ENCODE peak calls at places on chromosomes 11 and 22, in seven cellular contexts. P is CD8-positive, alpha-beta T cell; S is right lobe of liver; W is neural progenitor cell; G is mesendoderm; L is CD8-positive, alpha-beta memory T cell; Z is caudate nucleus. F is an unnamed sample.

GRCh38 chr11:75760710-75761493 is 7.7 kb upstream of the DGAT2 start:
- DNase-seq in L (no peak), W (no peak), P (no peak), G (no peak), Z (no peak), S (no peak), F (no peak)

GRCh38 chr11:59207988-59208432 is 4.7 kb downstream of the MPEG1 start:
- DNase-seq in Z (no peak), G (peak), P (peak), S (no peak), W (peak), L (peak), F (no peak)

GRCh38 chr11:36702330-36703054 is 104.5 kb upstream of the RAG2 start:
- DNase-seq in L (no peak), P (no peak), S (no peak), G (peak), W (peak), Z (peak), F (no peak)

GRCh38 chr11:30392221-30392784 is 69.4 kb downstream of the ARL14EP start:
- DNase-seq in W (no peak), G (no peak), Z (no peak), P (no peak), L (no peak), S (no peak), F (no peak)

GRCh38 chr22:20080776-20081654 is 974 bp downstream of the DGCR8 start:
- DNase-seq in L (no peak), W (peak), G (peak), P (no peak), Z (no peak), S (no peak), F (peak)

GRCh38 chr11:75596914-75597313 is 34.9 kb downstream of the SERPINH1 start:
- DNase-seq in S (no peak), W (no peak), P (no peak), G (no peak), Z (no peak), L (no peak), F (no peak)

GRCh38 chr11:12139144-12139881 is 28.9 kb downstream of the MICAL2 start:
- DNase-seq in W (no peak), Z (peak), P (no peak), S (no peak), G (no peak), L (no peak), F (no peak)

GRCh38 chr11:30196400-30197206 is 34.2 kb upstream of the FSHB start:
- DNase-seq in G (peak), W (peak), L (peak), P (peak), Z (no peak), S (peak), F (peak)

GRCh38 chr11:117583063-117583801 is 213.8 kb downstream of the DSCAML1 start:
- DNase-seq in W (peak), G (peak), L (no peak), Z (no peak), P (no peak), S (no peak), F (peak)

GRCh38 chr22:23142546-23143105 is 836 bp upstream of the RSPH14 start:
- DNase-seq in Z (no peak), W (no peak), P (no peak), L (no peak), S (no peak), G (no peak), F (no peak)

GRCh38 chr11:131884461-131885073 is 514.2 kb downstream of the NTM start:
- DNase-seq in P (no peak), W (no peak), G (no peak), L (no peak), S (no peak), Z (no peak), F (no peak)

DNA sequence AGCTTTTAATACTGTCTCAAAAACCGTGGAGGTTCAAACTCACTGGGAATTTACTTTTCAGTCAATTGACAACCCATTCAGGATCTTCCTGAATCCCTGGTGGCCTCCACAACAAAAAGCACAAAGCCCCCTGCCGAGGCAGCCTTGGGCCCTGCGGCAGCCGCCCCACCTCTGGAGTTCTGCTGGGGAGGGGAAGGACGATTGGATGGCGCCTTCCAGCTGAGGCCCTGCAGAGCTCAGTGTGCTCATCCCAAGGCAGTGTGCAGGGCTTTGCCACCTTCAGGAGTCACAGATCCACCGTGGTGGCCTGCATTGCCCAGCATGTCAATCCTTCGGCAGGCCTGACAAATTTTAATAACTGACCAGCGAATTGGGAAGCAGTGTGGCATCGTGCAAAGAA is 7.4 kb downstream of the ZFTA start:
- DNase-seq in W (peak), L (no peak), P (no peak), S (no peak), G (peak), Z (no peak), F (no peak)
- H3K27ac ChIP-seq in W (no peak), L (no peak), P (no peak), S (no peak), G (peak), Z (no peak), F (no peak)

GRCh38 chr22:28904211-28904808 is 20.9 kb downstream of the ZNRF3 start:
- DNase-seq in Z (no peak), L (no peak), G (peak), W (no peak), P (no peak), S (no peak), F (no peak)

GRCh38 chr22:28903719-28904118 is 20.3 kb downstream of the ZNRF3 start:
- DNase-seq in L (no peak), G (peak), P (no peak), Z (no peak), W (no peak), S (no peak), F (no peak)

GRCh38 chr22:28906312-28906711 is 22.9 kb downstream of the ZNRF3 start:
- DNase-seq in S (no peak), P (no peak), W (no peak), Z (no peak), L (no peak), G (no peak), F (no peak)

GRCh38 chr22:28907311-28908008 is 24.1 kb downstream of the ZNRF3 start:
- DNase-seq in G (no peak), P (no peak), Z (no peak), S (no peak), L (no peak), W (no peak), F (no peak)

GRCh38 chr22:28905433-28905832 is 22.1 kb downstream of the ZNRF3 start:
- DNase-seq in S (no peak), L (no peak), Z (no peak), W (no peak), P (no peak), G (no peak), F (no peak)
- H3K27ac ChIP-seq in S (no peak), L (no peak), Z (peak), W (no peak), P (no peak), G (no peak), F (no peak)

GRCh38 chr11:128507936-128508335 is 79.4 kb downstream of the ETS1 start:
- DNase-seq in S (no peak), L (no peak), W (no peak), Z (no peak), G (no peak), P (no peak), F (no peak)

GRCh38 chr11:128506999-128507591 is 80.3 kb downstream of the ETS1 start:
- DNase-seq in P (no peak), G (peak), W (no peak), Z (no peak), L (no peak), S (peak), F (peak)

GRCh38 chr11:128505449-128506058 is 81.8 kb downstream of the ETS1 start:
- DNase-seq in S (no peak), G (no peak), Z (no peak), P (no peak), W (no peak), L (no peak), F (no peak)

GRCh38 chr11:128504489-128504888 is 82.9 kb downstream of the ETS1 start:
- DNase-seq in G (no peak), S (no peak), Z (no peak), W (no peak), L (no peak), P (no peak), F (no peak)

GRCh38 chr11:128506384-128506783 is 81.0 kb downstream of the ETS1 start:
- DNase-seq in S (no peak), L (no peak), W (no peak), P (no peak), G (no peak), Z (no peak), F (no peak)
- H3K27ac ChIP-seq in S (peak), L (no peak), W (no peak), P (peak), G (no peak), Z (no peak), F (no peak)

DNA sequence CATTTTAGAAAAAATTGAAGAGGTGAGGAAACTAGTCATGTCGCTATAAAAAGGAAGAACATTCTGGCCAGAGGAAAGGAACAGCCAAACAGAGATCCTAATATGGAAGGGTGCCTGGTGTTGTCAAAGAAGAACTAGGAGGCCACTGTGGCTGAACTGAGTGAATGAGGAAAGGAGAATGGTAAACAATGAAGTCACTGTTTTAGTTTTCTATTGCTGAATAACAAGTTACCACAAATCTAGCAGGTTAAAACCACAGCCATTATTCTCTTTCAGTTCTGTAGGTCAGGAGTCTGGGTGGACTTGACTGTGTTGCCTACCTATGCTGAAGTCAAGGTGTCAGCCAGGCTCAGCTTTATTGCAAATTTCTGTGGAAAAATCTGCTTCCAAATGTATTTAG is 549.3 kb upstream of the CCDC90B start:
- DNase-seq in P (no peak), G (no peak), L (no peak), S (no peak), Z (no peak), W (no peak), F (no peak)
- H3K27ac ChIP-seq in P (no peak), G (no peak), L (no peak), S (no peak), Z (peak), W (no peak), F (no peak)

DNA sequence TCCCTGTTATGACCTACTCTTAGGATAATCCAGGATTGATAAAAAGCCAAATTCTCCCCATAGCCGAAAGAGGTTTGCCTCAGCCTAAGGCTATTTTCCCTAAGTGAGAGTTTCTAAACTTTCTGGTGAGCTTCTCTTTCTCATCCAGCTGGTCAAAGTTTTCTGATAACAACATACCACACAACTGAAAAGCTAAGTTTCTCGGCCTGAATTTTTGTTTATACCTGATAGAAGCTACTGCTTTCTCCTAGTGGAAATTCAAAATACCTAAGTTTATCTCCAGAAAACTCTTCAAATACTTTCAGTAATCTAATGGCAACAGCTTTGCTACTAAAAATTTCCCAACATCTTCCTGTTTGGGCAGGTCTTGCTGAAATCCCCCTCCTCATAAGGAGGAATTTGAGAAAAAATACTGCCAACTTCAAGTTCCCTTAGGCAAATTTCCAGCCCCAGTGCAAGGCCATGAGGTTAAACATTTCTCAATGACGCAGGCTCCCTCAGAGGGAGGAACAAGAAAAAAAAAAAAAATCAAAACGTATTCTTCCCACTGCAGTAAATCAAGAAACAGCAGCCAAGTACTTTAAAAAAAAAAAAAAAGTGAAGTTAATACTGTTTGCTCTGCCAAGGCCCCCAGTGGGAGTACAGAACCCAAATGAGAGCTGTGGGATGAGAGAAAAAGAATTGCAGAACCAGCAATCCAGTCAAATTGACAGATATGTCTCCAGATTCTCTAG is 127.0 kb downstream of the MRTFA start:
- DNase-seq in G (peak), S (peak), L (no peak), W (no peak), Z (no peak), P (no peak), F (no peak)
- H3K27ac ChIP-seq in G (no peak), S (peak), L (no peak), W (no peak), Z (peak), P (no peak), F (peak)

DNA sequence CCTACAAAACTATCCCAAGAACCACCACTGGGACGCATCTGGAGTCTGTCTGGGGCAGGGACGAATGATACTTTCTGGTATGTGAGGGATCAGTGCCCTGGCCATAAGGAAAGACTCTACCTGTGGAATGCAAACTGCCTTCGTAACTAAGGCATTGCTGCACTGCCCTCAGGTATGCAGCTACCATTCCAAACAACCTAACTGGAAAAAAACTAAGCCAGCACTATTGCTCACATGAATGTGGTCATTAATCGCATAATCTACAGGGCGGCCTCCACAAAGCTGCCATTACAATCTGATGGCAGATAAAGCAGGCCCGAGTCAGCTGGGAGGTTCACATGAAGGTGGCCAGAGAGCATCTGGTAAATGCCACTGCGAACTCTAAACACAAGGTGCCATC is 3.9 kb downstream of the PACSIN2 start:
- DNase-seq in S (no peak), P (no peak), Z (no peak), L (no peak), G (peak), W (no peak), F (no peak)
- H3K27ac ChIP-seq in S (no peak), P (no peak), Z (no peak), L (no peak), G (no peak), W (no peak), F (peak)

DNA sequence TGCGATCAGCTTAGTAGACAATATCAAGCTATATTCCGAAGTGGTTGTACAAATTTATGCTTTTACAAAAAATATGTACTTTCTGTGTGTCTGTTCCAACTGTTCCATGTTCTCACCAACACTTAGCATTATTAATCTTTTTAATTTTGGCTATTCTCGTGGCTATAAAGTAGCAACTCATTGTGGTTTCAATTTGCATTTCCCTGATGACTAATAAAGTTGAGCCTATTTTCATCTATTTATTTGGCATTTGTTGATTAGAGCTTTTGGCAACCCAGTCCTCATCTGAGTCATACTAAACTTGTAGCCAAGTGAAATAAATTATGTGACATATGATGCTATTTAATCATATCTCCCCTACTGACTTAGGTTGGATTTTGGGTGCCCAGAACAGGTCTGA is 115.9 kb downstream of the FBXO7 start:
- DNase-seq in Z (no peak), P (no peak), W (no peak), G (no peak), L (no peak), S (no peak), F (no peak)
- H3K27ac ChIP-seq in Z (no peak), P (no peak), W (no peak), G (no peak), L (no peak), S (no peak), F (no peak)

DNA sequence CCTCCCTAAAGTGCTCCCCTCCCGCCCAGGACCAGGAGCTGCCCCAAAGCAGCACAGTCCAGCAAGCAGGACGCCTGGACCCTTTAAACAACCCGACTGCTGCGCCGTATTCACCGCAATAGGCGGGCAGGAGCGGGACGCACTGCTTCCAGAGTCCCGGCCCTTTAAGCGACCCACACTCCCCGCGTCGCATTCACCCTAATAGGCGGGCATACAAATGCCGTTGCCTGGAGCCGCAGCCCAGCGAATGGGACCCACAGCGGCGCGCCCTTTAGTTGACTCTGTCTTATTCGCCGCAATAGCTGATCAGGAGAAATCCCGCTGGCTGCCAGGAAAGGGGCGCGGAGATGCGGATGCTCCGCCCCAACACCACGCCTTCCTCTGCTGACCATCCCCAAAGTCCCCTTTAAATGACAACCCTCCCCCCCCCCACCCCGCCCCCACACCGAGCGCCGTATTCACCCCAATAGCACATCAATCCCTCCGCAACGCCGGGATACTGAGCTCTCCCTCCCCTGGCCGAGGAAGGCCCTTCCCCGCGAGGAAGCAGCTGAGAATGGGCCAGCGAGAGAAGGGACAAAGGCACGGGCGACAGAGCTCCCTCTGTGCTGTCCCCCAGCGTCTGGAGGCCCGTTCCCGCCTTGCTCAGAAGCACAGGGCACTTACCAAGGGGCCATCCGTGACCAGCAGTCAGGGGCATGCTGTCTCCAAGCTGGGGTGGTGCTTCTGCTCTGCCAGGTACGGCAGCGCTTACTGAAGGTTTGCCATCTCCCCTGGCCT is 4.7 kb downstream of the OSBPL5 start:
- DNase-seq in G (peak), W (peak), L (no peak), Z (peak), S (peak), P (no peak), F (peak)
- H3K27ac ChIP-seq in G (no peak), W (no peak), L (no peak), Z (peak), S (no peak), P (no peak), F (peak)

DNA sequence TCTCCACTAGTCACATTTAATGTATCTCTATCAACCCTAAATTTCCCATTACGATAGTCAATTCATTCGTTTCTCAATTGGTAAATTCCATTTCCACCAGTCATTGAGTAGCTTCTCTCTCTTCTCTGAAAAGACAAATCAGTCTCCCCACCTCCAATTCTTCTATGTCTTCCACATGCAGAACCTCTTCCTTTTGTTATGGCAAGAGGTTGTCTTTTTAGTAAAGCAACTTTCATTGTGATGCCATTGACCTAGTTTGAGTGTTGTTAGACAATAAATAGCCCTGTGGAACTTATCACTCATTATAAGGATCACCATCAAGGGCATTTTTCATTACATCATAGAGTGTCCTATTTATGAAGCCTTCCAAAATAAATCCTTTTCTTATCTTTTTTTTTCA is 340.9 kb downstream of the LRRC4C start:
- DNase-seq in G (no peak), W (no peak), Z (no peak), L (no peak), P (no peak), S (no peak), F (no peak)
- H3K27ac ChIP-seq in G (no peak), W (no peak), Z (no peak), L (no peak), P (no peak), S (no peak), F (no peak)

DNA sequence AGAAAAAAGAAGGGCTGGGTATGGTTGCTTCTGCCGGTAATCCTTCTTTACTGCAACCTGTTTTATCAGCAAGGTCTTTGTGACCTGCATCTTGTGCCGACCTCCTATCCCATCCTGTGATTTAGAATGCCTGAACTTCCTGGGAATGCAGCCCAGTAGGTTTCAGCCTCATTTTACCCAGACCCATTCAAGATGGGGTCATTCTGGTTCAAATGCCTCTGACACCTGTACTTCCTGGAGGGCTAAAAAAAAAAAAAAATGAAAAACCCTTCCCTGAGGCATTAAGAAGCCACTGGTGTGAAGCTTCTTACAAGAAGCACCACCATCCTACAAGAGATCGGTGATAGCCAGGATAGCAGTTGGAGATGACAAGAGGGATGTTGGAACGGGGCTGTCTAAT is 54.6 kb upstream of the TREH start:
- DNase-seq in S (no peak), W (no peak), L (no peak), P (no peak), G (no peak), Z (no peak), F (no peak)
- H3K27ac ChIP-seq in S (no peak), W (no peak), L (no peak), P (no peak), G (no peak), Z (no peak), F (no peak)